ENCODE peak calls at places on chromosomes 6 and 20, in four cellular contexts. One of them, this sample, is unnamed.

GRCh38 chr20:48574383-48574782 is 253.4 kb downstream of the PREX1 start:
- DNase-seq in CD8-positive, alpha-beta T cell: no peak
- DNase-seq in stimulated activated effector memory CD8-positive, alpha-beta T cell treated with anti-CD3 and anti-CD28 coated beads, Interleukin-12 subunit alpha, Interleukin-12 subunit beta, amount 100 ng/mL, for 72 hours: no peak
- DNase-seq in epithelial cell of esophagus: no peak
- DNase-seq in this sample: no peak

GRCh38 chr6:160110724-160111123 is 10.9 kb upstream of the SLC22A1 start:
- DNase-seq in stimulated activated effector memory CD8-positive, alpha-beta T cell treated with anti-CD3 and anti-CD28 coated beads, Interleukin-12 subunit alpha, Interleukin-12 subunit beta, amount 100 ng/mL, for 72 hours: no peak
- DNase-seq in epithelial cell of esophagus: no peak
- DNase-seq in CD8-positive, alpha-beta T cell: no peak
- DNase-seq in this sample: no peak

GRCh38 chr20:41169791-41170351 is 32.5 kb downstream of the PLCG1 start:
- DNase-seq in stimulated activated effector memory CD8-positive, alpha-beta T cell treated with anti-CD3 and anti-CD28 coated beads, Interleukin-12 subunit alpha, Interleukin-12 subunit beta, amount 100 ng/mL, for 72 hours: no peak
- DNase-seq in epithelial cell of esophagus: peak
- DNase-seq in CD8-positive, alpha-beta T cell: no peak
- DNase-seq in this sample: no peak

GRCh38 chr20:9617940-9618339 is 103.5 kb downstream of the LAMP5 start:
- DNase-seq in CD8-positive, alpha-beta T cell: no peak
- DNase-seq in epithelial cell of esophagus: peak
- DNase-seq in stimulated activated effector memory CD8-positive, alpha-beta T cell treated with anti-CD3 and anti-CD28 coated beads, Interleukin-12 subunit alpha, Interleukin-12 subunit beta, amount 100 ng/mL, for 72 hours: no peak
- DNase-seq in this sample: no peak

GRCh38 chr6:45791600-45792168 is 224.0 kb downstream of the CLIC5 start:
- DNase-seq in CD8-positive, alpha-beta T cell: no peak
- DNase-seq in epithelial cell of esophagus: peak
- DNase-seq in stimulated activated effector memory CD8-positive, alpha-beta T cell treated with anti-CD3 and anti-CD28 coated beads, Interleukin-12 subunit alpha, Interleukin-12 subunit beta, amount 100 ng/mL, for 72 hours: no peak
- DNase-seq in this sample: no peak

GRCh38 chr6:56949925-56950495 is 4.9 kb upstream of the BEND6 start:
- DNase-seq in epithelial cell of esophagus: no peak
- DNase-seq in CD8-positive, alpha-beta T cell: no peak
- DNase-seq in stimulated activated effector memory CD8-positive, alpha-beta T cell treated with anti-CD3 and anti-CD28 coated beads, Interleukin-12 subunit alpha, Interleukin-12 subunit beta, amount 100 ng/mL, for 72 hours: no peak
- DNase-seq in this sample: no peak

GRCh38 chr6:87391334-87391733 is 16.4 kb upstream of the CFAP206 start:
- DNase-seq in CD8-positive, alpha-beta T cell: no peak
- DNase-seq in stimulated activated effector memory CD8-positive, alpha-beta T cell treated with anti-CD3 and anti-CD28 coated beads, Interleukin-12 subunit alpha, Interleukin-12 subunit beta, amount 100 ng/mL, for 72 hours: no peak
- DNase-seq in epithelial cell of esophagus: peak
- DNase-seq in this sample: no peak

GRCh38 chr6:159540883-159541282 is 152.2 kb downstream of the SOD2 start:
- DNase-seq in epithelial cell of esophagus: no peak
- DNase-seq in stimulated activated effector memory CD8-positive, alpha-beta T cell treated with anti-CD3 and anti-CD28 coated beads, Interleukin-12 subunit alpha, Interleukin-12 subunit beta, amount 100 ng/mL, for 72 hours: no peak
- DNase-seq in CD8-positive, alpha-beta T cell: no peak
- DNase-seq in this sample: no peak

GRCh38 chr20:12201289-12201991 is 283.7 kb downstream of the BTBD3 start:
- DNase-seq in CD8-positive, alpha-beta T cell: no peak
- DNase-seq in stimulated activated effector memory CD8-positive, alpha-beta T cell treated with anti-CD3 and anti-CD28 coated beads, Interleukin-12 subunit alpha, Interleukin-12 subunit beta, amount 100 ng/mL, for 72 hours: no peak
- DNase-seq in epithelial cell of esophagus: peak
- DNase-seq in this sample: no peak

GRCh38 chr20:51554538-51555165 is 12.1 kb upstream of the NFATC2 start:
- DNase-seq in CD8-positive, alpha-beta T cell: no peak
- DNase-seq in stimulated activated effector memory CD8-positive, alpha-beta T cell treated with anti-CD3 and anti-CD28 coated beads, Interleukin-12 subunit alpha, Interleukin-12 subunit beta, amount 100 ng/mL, for 72 hours: no peak
- DNase-seq in epithelial cell of esophagus: peak
- DNase-seq in this sample: no peak

GRCh38 chr6:129490551-129491245 is 219.3 kb downstream of the ARHGAP18 start:
- DNase-seq in stimulated activated effector memory CD8-positive, alpha-beta T cell treated with anti-CD3 and anti-CD28 coated beads, Interleukin-12 subunit alpha, Interleukin-12 subunit beta, amount 100 ng/mL, for 72 hours: peak
- DNase-seq in CD8-positive, alpha-beta T cell: peak
- DNase-seq in epithelial cell of esophagus: peak
- DNase-seq in this sample: peak

GRCh38 chr6:35706468-35706867 is 17.8 kb upstream of the FKBP5 start:
- DNase-seq in CD8-positive, alpha-beta T cell: no peak
- DNase-seq in epithelial cell of esophagus: peak
- DNase-seq in stimulated activated effector memory CD8-positive, alpha-beta T cell treated with anti-CD3 and anti-CD28 coated beads, Interleukin-12 subunit alpha, Interleukin-12 subunit beta, amount 100 ng/mL, for 72 hours: no peak
- DNase-seq in this sample: no peak

GRCh38 chr6:53496797-53497196 is 48.1 kb downstream of the GCLC start:
- DNase-seq in CD8-positive, alpha-beta T cell: no peak
- DNase-seq in stimulated activated effector memory CD8-positive, alpha-beta T cell treated with anti-CD3 and anti-CD28 coated beads, Interleukin-12 subunit alpha, Interleukin-12 subunit beta, amount 100 ng/mL, for 72 hours: no peak
- DNase-seq in epithelial cell of esophagus: peak
- DNase-seq in this sample: no peak